ENCODE peak calls at places on chromosomes 12 and 14, in four cellular contexts. Z is HTR-8/SVneo; S is stimulated activated CD8-positive, alpha-beta memory T cell treated with anti-CD3 and anti-CD28 coated beads, Interleukin-12 subunit alpha, Interleukin-12 subunit beta, amount 100 ng/mL, for 1 hour; P is T-cell. Y is an unnamed sample.
A peak's percentile ranks its signal among the peaks of the same experiment; 100 is the strongest.

GRCh38 chr14:36700656-36701055 is 39.0 kb downstream of the PAX9 start:
- DNase-seq in Z (no peak), S (no peak), P (no peak), Y (no peak)

GRCh38 chr14:23612354-23612732 is 23.8 kb upstream of the DHRS2 start:
- DNase-seq in Z (no peak), S (no peak), P (no peak), Y (no peak)

GRCh38 chr14:37819155-37820015 is 224.0 kb downstream of the TTC6 start:
- DNase-seq in Z (no peak), S (no peak), P (no peak), Y (no peak)

GRCh38 chr12:6215932-6216494 is 15.8 kb downstream of the CD9 start:
- DNase-seq in Z (peak; percentile 98), S (no peak), P (no peak), Y (no peak)

GRCh38 chr12:85489194-85489593 is 209.2 kb downstream of the ALX1 start:
- DNase-seq in Z (no peak), S (no peak), P (no peak), Y (no peak)

GRCh38 chr12:72297666-72298065 is 25.5 kb downstream of the TRHDE start:
- DNase-seq in Z (no peak), S (no peak), P (no peak), Y (no peak)

GRCh38 chr12:48744251-48745008 is 27.9 kb upstream of the CCNT1 start:
- DNase-seq in Z (no peak), S (no peak), P (no peak), Y (no peak)

GRCh38 chr12:111446044-111446581 is 40.4 kb downstream of the SH2B3 start:
- DNase-seq in Z (no peak), S (no peak), P (no peak), Y (no peak)

GRCh38 chr12:75825686-75826085 is 205.9 kb downstream of the PHLDA1 start:
- DNase-seq in Z (no peak), S (no peak), P (no peak), Y (no peak)

GRCh38 chr14:102525213-102526143 is 15.9 kb upstream of the ANKRD9 start:
- DNase-seq in Z (no peak), S (no peak), P (no peak), Y (peak; percentile 44)